ENCODE peak calls at places on chromosomes 12 and 14, in five cellular contexts. One of them, this sample, is unnamed.

GRCh38 chr12:106288510-106289195 is 13.9 kb upstream of the TCP11L2 start:
- DNase-seq in SK-N-SH: no peak
- DNase-seq in upper lobe of left lung: no peak
- DNase-seq in A549: peak
- DNase-seq in ovary: no peak
- DNase-seq in this sample: no peak

GRCh38 chr12:39272934-39273770 is 169.8 kb downstream of the KIF21A start:
- DNase-seq in SK-N-SH: peak
- DNase-seq in upper lobe of left lung: no peak
- DNase-seq in A549: peak
- DNase-seq in ovary: no peak
- DNase-seq in this sample: no peak

GRCh38 chr12:94305293-94305957 is 154.2 kb downstream of the CEP83 start:
- DNase-seq in SK-N-SH: no peak
- DNase-seq in upper lobe of left lung: no peak
- DNase-seq in A549: no peak
- DNase-seq in ovary: no peak
- DNase-seq in this sample: no peak

GRCh38 chr12:116601524-116601923 is 42.3 kb downstream of the MAP1LC3B2 start:
- DNase-seq in SK-N-SH: no peak
- DNase-seq in upper lobe of left lung: no peak
- DNase-seq in A549: no peak
- DNase-seq in ovary: no peak
- DNase-seq in this sample: no peak

GRCh38 chr12:29730481-29730880 is 53.3 kb downstream of the TMTC1 start:
- DNase-seq in SK-N-SH: no peak
- DNase-seq in upper lobe of left lung: no peak
- DNase-seq in A549: no peak
- DNase-seq in ovary: no peak
- DNase-seq in this sample: no peak

GRCh38 chr14:100406505-100407131 is 83.5 kb downstream of the SLC25A47 start:
- DNase-seq in SK-N-SH: no peak
- DNase-seq in upper lobe of left lung: no peak
- DNase-seq in A549: no peak
- DNase-seq in ovary: no peak
- DNase-seq in this sample: no peak

GRCh38 chr12:119730381-119730780 is 62.4 kb downstream of the PRKAB1 start:
- DNase-seq in SK-N-SH: no peak
- DNase-seq in upper lobe of left lung: no peak
- DNase-seq in A549: no peak
- DNase-seq in ovary: no peak
- DNase-seq in this sample: no peak

GRCh38 chr12:70603044-70603443 is 34.2 kb downstream of the PTPRB start:
- DNase-seq in SK-N-SH: no peak
- DNase-seq in upper lobe of left lung: no peak
- DNase-seq in A549: no peak
- DNase-seq in ovary: no peak
- DNase-seq in this sample: no peak

GRCh38 chr12:130969223-130969622 is 15.5 kb downstream of the ADGRD1 start:
- DNase-seq in SK-N-SH: no peak
- DNase-seq in upper lobe of left lung: no peak
- DNase-seq in A549: no peak
- DNase-seq in ovary: no peak
- DNase-seq in this sample: no peak

GRCh38 chr12:77686760-77687159 is 143.9 kb upstream of the NAV3 start:
- DNase-seq in SK-N-SH: no peak
- DNase-seq in upper lobe of left lung: no peak
- DNase-seq in A549: no peak
- DNase-seq in ovary: no peak
- DNase-seq in this sample: no peak

GRCh38 chr14:94392510-94392935 is 4.1 kb upstream of the SERPINA1 start:
- DNase-seq in SK-N-SH: no peak
- DNase-seq in upper lobe of left lung: no peak
- DNase-seq in A549: no peak
- DNase-seq in ovary: no peak
- DNase-seq in this sample: no peak

GRCh38 chr12:1915082-1915968 is 3.1 kb downstream of the CACNA2D4 start:
- DNase-seq in SK-N-SH: peak
- DNase-seq in upper lobe of left lung: peak
- DNase-seq in A549: no peak
- DNase-seq in ovary: no peak
- DNase-seq in this sample: peak

GRCh38 chr12:14777271-14777670 is 26.0 kb downstream of the WBP11 start:
- DNase-seq in SK-N-SH: no peak
- DNase-seq in upper lobe of left lung: no peak
- DNase-seq in A549: no peak
- DNase-seq in ovary: no peak
- DNase-seq in this sample: no peak

GRCh38 chr12:51371295-51371953 is 19.8 kb downstream of the GALNT6 start:
- DNase-seq in SK-N-SH: peak
- DNase-seq in upper lobe of left lung: no peak
- DNase-seq in A549: peak
- DNase-seq in ovary: peak
- DNase-seq in this sample: no peak

GRCh38 chr12:45509187-45509586 is 220.3 kb upstream of the ARID2 start:
- DNase-seq in SK-N-SH: no peak
- DNase-seq in upper lobe of left lung: no peak
- DNase-seq in A549: no peak
- DNase-seq in ovary: no peak
- DNase-seq in this sample: no peak
- TF ChIP-seq EP300 in SK-N-SH: no peak
- TF ChIP-seq EP300 in upper lobe of left lung: no peak
- TF ChIP-seq EP300 in A549: no peak
- TF ChIP-seq EP300 in ovary: no peak
- TF ChIP-seq EP300 in this sample: no peak

GRCh38 chr12:17342381-17342961 is 736.5 kb upstream of the LMO3 start:
- DNase-seq in SK-N-SH: no peak
- DNase-seq in upper lobe of left lung: no peak
- DNase-seq in A549: no peak
- DNase-seq in ovary: no peak
- DNase-seq in this sample: no peak

GRCh38 chr12:17348311-17348710 is 741.7 kb downstream of the RERGL start:
- DNase-seq in SK-N-SH: no peak
- DNase-seq in upper lobe of left lung: no peak
- DNase-seq in A549: no peak
- DNase-seq in ovary: no peak
- DNase-seq in this sample: no peak

GRCh38 chr12:17344649-17345048 is 738.7 kb upstream of the LMO3 start:
- DNase-seq in SK-N-SH: no peak
- DNase-seq in upper lobe of left lung: no peak
- DNase-seq in A549: no peak
- DNase-seq in ovary: no peak
- DNase-seq in this sample: no peak
- TF ChIP-seq EP300 in SK-N-SH: no peak
- TF ChIP-seq EP300 in upper lobe of left lung: no peak
- TF ChIP-seq EP300 in A549: no peak
- TF ChIP-seq EP300 in ovary: no peak
- TF ChIP-seq EP300 in this sample: no peak

GRCh38 chr12:9900930-9901329 is 19.6 kb downstream of the KLRF2 start:
- DNase-seq in SK-N-SH: no peak
- DNase-seq in upper lobe of left lung: no peak
- DNase-seq in A549: no peak
- DNase-seq in ovary: no peak
- DNase-seq in this sample: no peak
- TF ChIP-seq EP300 in SK-N-SH: no peak
- TF ChIP-seq EP300 in upper lobe of left lung: no peak
- TF ChIP-seq EP300 in A549: no peak
- TF ChIP-seq EP300 in ovary: no peak
- TF ChIP-seq EP300 in this sample: no peak

GRCh38 chr12:49018282-49019119 is at the start of gene PRKAG1:
- DNase-seq in SK-N-SH: peak
- DNase-seq in upper lobe of left lung: peak
- DNase-seq in A549: peak
- DNase-seq in ovary: peak
- DNase-seq in this sample: peak
- TF ChIP-seq EP300 in SK-N-SH: no peak
- TF ChIP-seq EP300 in upper lobe of left lung: no peak
- TF ChIP-seq EP300 in A549: no peak
- TF ChIP-seq EP300 in ovary: no peak
- TF ChIP-seq EP300 in this sample: no peak

GRCh38 chr14:39099748-39100147 is 3.3 kb downstream of the SEC23A start:
- DNase-seq in SK-N-SH: no peak
- DNase-seq in upper lobe of left lung: no peak
- DNase-seq in A549: no peak
- DNase-seq in ovary: no peak
- DNase-seq in this sample: no peak

GRCh38 chr14:39102265-39102968 is 618 bp downstream of the SEC23A start:
- DNase-seq in SK-N-SH: no peak
- DNase-seq in upper lobe of left lung: no peak
- DNase-seq in A549: peak
- DNase-seq in ovary: no peak
- DNase-seq in this sample: no peak

GRCh38 chr14:39091716-39092115 is 11.3 kb downstream of the SEC23A start:
- DNase-seq in SK-N-SH: no peak
- DNase-seq in upper lobe of left lung: no peak
- DNase-seq in A549: no peak
- DNase-seq in ovary: no peak
- DNase-seq in this sample: no peak

GRCh38 chr14:39094515-39094914 is 8.5 kb downstream of the SEC23A start:
- DNase-seq in SK-N-SH: no peak
- DNase-seq in upper lobe of left lung: no peak
- DNase-seq in A549: no peak
- DNase-seq in ovary: no peak
- DNase-seq in this sample: no peak

GRCh38 chr14:39097159-39097558 is 5.9 kb downstream of the SEC23A start:
- DNase-seq in SK-N-SH: no peak
- DNase-seq in upper lobe of left lung: no peak
- DNase-seq in A549: no peak
- DNase-seq in ovary: no peak
- DNase-seq in this sample: no peak
- TF ChIP-seq EP300 in SK-N-SH: no peak
- TF ChIP-seq EP300 in upper lobe of left lung: no peak
- TF ChIP-seq EP300 in A549: no peak
- TF ChIP-seq EP300 in ovary: no peak
- TF ChIP-seq EP300 in this sample: no peak

DNA sequence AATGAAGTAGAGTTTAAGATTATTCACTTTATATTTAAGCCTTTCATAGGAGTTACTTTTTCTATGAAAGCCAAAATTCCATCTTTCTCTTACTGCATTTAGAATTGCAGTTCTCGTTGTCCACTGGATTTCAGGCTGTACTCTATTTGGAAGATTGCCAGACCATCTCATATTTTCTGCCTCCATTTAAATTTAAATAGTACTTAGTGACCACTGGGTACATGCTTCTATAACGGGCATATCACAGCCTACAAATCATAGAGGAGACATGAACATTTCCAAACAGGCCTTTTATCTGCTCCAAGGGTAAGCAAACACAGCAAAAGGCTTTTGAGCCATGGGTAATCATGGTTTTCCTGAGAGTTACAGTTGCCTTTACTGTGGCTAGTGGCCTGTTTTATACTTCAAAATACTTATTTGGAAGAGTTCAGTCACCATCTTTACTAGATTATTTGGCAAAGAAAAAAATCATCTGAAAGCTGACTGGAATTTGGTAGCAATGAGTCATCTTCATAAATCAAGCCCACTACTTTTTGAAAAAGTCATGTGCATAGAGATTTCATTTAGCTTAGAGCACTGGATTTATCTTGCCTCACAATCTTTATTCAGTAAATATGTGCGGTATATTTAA is 15.7 kb downstream of the ANO6 start:
- DNase-seq in SK-N-SH: no peak
- DNase-seq in upper lobe of left lung: no peak
- DNase-seq in A549: no peak
- DNase-seq in ovary: no peak
- DNase-seq in this sample: no peak
- TF ChIP-seq EP300 in SK-N-SH: peak
- TF ChIP-seq EP300 in upper lobe of left lung: no peak
- TF ChIP-seq EP300 in A549: no peak
- TF ChIP-seq EP300 in ovary: no peak
- TF ChIP-seq EP300 in this sample: no peak

GRCh38 chr12:9732966-9733461 is at the start of gene CLECL1:
- DNase-seq in SK-N-SH: no peak
- DNase-seq in upper lobe of left lung: no peak
- DNase-seq in A549: no peak
- DNase-seq in ovary: no peak
- DNase-seq in this sample: no peak
- TF ChIP-seq EP300 in SK-N-SH: no peak
- TF ChIP-seq EP300 in upper lobe of left lung: no peak
- TF ChIP-seq EP300 in A549: no peak
- TF ChIP-seq EP300 in ovary: no peak
- TF ChIP-seq EP300 in this sample: no peak

DNA sequence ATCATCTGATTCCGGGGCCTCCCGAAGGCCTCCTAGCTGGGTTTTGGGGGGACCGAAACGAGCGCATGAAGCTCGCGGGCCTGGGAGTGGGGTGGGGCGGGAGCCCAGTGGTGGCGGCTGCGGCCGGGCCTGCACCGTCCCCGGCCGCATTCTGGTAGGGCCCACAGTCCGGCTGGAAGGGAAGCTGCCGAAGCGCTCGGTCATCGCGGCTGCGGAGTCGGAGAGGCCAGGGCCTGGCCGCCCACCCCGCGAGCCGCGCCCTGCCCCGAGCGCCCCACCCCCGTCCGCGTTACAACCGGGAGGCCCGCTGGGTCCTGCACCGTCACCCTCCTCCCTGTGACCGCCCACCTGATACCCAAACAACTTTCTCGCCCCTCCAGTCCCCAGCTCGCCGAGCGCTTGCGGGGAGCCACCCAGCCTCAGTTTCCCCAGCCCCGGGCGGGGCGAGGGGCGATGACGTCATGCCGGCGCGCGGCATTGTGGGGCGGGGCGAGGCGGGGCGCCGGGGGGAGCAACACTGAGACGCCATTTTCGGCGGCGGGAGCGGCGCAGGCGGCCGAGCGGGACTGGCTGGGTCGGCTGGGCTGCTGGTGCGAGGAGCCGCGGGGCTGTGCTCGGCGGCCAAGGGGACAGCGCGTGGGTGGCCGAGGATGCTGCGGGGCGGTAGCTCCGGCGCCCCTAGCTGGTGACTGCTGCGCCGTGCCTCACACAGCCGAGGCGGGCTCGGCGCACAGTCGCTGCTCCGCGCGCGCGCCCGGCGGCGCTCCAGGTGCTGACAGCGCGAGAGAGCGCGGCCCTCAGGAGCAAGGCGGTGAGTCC is at the start of gene KLC1:
- DNase-seq in SK-N-SH: peak
- DNase-seq in upper lobe of left lung: peak
- DNase-seq in A549: peak
- DNase-seq in ovary: peak
- DNase-seq in this sample: peak
- TF ChIP-seq EP300 in SK-N-SH: no peak
- TF ChIP-seq EP300 in upper lobe of left lung: no peak
- TF ChIP-seq EP300 in A549: no peak
- TF ChIP-seq EP300 in ovary: no peak
- TF ChIP-seq EP300 in this sample: no peak